ENCODE peak calls at places on chromosomes 13 and 19, in six cellular contexts. B is GM12878, G is H1, N is HepG2, J is K562, K is GM12891. M is an unnamed sample.

GRCh38 chr19:13621413-13621812 is 115.1 kb upstream of the CACNA1A start:
- DNase-seq in B (no peak), G (no peak), N (no peak), J (peak; percentile 28), K (no peak), M (no peak)

GRCh38 chr19:7515091-7515470 is 822 bp upstream of the ZNF358 start:
- DNase-seq in B (no peak), G (no peak), N (no peak), J (no peak), K (no peak), M (no peak)

GRCh38 chr19:46211201-46211881 is 18.2 kb upstream of the IGFL1 start:
- DNase-seq in B (no peak), G (peak; percentile 55), N (no peak), J (no peak), K (no peak), M (no peak)

GRCh38 chr13:74064805-74065204 is 69.4 kb downstream of the KLF12 start:
- DNase-seq in B (no peak), G (no peak), N (no peak), J (no peak), K (no peak), M (no peak)

GRCh38 chr13:109840201-109840892 is 54.0 kb upstream of the IRS2 start:
- DNase-seq in B (no peak), G (no peak), N (no peak), J (no peak), K (no peak), M (no peak)

GRCh38 chr19:22144394-22144793 is 52.4 kb downstream of the ZNF676 start:
- DNase-seq in B (no peak), G (peak; percentile 41), N (no peak), J (peak; percentile 13), K (no peak), M (no peak)

GRCh38 chr13:45949161-45949560 is 97.6 kb upstream of the SIAH3 start:
- DNase-seq in B (no peak), G (no peak), N (no peak), J (no peak), K (no peak), M (no peak)

GRCh38 chr19:57056972-57057371 is 62.8 kb upstream of the USP29 start:
- DNase-seq in B (no peak), G (no peak), N (no peak), J (no peak), K (no peak), M (no peak)

GRCh38 chr19:48458016-48458415 is 2.6 kb downstream of the KCNJ14 start:
- DNase-seq in B (no peak), G (no peak), N (no peak), J (no peak), K (no peak), M (no peak)

GRCh38 chr13:45120967-45121366 is 657 bp downstream of the GTF2F2 start:
- DNase-seq in B (no peak), G (no peak), N (no peak), J (no peak), K (no peak), M (no peak)

GRCh38 chr19:1113986-1114483 is 10.2 kb downstream of the GPX4 start:
- DNase-seq in B (no peak), G (no peak), N (no peak), J (no peak), K (no peak), M (no peak)

GRCh38 chr19:43777163-43777700 is 3.5 kb downstream of the KCNN4 start:
- DNase-seq in B (no peak), G (no peak), N (no peak), J (peak; percentile 79), K (no peak), M (no peak)

GRCh38 chr19:54481326-54481930 is 8.3 kb upstream of the CDC42EP5 start:
- DNase-seq in B (no peak), G (peak; percentile 82), N (peak; percentile 49), J (peak; percentile 49), K (no peak), M (no peak)

GRCh38 chr13:26991508-26992181 is 180.0 kb downstream of the USP12 start:
- DNase-seq in B (no peak), G (no peak), N (peak; percentile 97), J (no peak), K (no peak), M (no peak)

GRCh38 chr19:38913958-38914357 is 2.0 kb upstream of the CCER2 start:
- DNase-seq in B (no peak), G (no peak), N (no peak), J (no peak), K (no peak), M (no peak)

GRCh38 chr19:54670576-54671347 is 8.0 kb downstream of the LILRB4 start:
- DNase-seq in B (no peak), G (no peak), N (no peak), J (no peak), K (no peak), M (no peak)

GRCh38 chr19:17243854-17244617 is 1.7 kb downstream of the NR2F6 start:
- DNase-seq in B (no peak), G (peak; percentile 71), N (peak; percentile 51), J (peak; percentile 65), K (no peak), M (no peak)

GRCh38 chr19:38386300-38386967 is 1.4 kb downstream of the GGN start:
- DNase-seq in B (no peak), G (no peak), N (no peak), J (no peak), K (no peak), M (no peak)

GRCh38 chr13:98880673-98881072 is 97.2 kb downstream of the DOCK9 start:
- DNase-seq in B (no peak), G (no peak), N (no peak), J (no peak), K (no peak), M (no peak)

GRCh38 chr13:90797335-90797734 is 550.2 kb upstream of the MIR17HG start:
- DNase-seq in B (no peak), G (no peak), N (no peak), J (no peak), K (no peak), M (no peak)

GRCh38 chr13:55761986-55762385 is 1378.7 kb upstream of the PRR20A start:
- DNase-seq in B (no peak), G (no peak), N (no peak), J (no peak), K (no peak), M (no peak)
- TF ChIP-seq TAF1 in B (no peak), G (no peak), N (no peak), J (no peak), K (no peak), M (no peak)

DNA sequence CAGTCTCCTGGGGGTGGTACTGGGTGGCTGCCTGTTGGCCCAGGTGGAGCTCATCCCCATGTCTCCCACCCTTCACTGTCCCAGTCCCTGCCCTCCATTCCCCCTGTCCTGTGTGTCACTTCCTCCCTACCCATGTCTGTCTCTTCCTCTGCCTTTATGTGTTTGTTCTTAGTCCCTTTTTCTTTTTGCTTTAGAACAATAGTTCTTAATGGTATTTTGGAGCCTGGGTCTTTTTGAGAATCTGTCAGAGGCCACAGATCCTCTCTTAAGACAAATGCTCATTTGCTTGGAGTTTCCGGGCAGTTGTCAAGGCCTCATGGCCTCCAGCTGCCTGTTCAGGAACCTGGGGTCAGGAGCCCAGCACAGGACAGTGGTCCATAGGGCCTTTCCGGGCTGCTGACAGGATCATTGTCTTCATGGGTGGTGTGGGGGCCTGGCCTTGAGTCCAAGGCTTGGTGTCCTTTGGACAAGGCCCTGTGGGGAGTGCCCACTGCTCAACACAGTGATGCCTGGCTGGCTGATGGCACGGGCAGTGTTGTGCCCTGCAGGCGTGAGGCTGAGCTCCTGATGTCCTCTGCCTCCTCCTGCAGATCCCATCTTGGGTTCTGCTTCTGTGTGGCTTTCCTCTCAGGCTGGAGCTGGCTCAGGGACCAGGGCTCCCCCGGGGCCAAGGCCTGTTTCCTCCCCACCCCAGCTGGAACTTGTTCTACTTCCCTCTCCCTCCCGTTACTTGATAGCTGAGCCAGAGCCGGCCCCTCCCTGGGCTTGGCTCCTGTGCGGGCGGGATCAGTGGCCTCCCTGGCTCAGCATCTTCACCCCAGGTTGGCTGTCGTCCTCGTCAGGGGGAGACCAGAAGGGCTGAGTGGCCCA is 3.5 kb downstream of the EGLN2 start:
- DNase-seq in B (no peak), G (no peak), N (no peak), J (peak; percentile 44), K (no peak), M (no peak)
- TF ChIP-seq POLR2AphosphoS5 in B (no peak), G (peak; percentile 3), N (no peak), J (no peak), K (peak; percentile 26), M (no peak)

GRCh38 chr19:35755550-35756371 is 1.1 kb downstream of the HSPB6 start:
- DNase-seq in B (no peak), G (no peak), N (no peak), J (no peak), K (no peak), M (no peak)
- TF ChIP-seq POLR2A in B (no peak), G (no peak), N (no peak), J (no peak), K (no peak), M (no peak)

GRCh38 chr13:75507027-75508001 is 25.3 kb upstream of the TBC1D4 start:
- DNase-seq in B (no peak), G (no peak), N (no peak), J (no peak), K (no peak), M (no peak)
- TF ChIP-seq TAF1 in B (no peak), G (no peak), N (no peak), J (no peak), K (no peak), M (no peak)

GRCh38 chr13:95221991-95222732 is 79.1 kb downstream of the ABCC4 start:
- DNase-seq in B (no peak), G (peak; percentile 40), N (no peak), J (no peak), K (no peak), M (no peak)
- TF ChIP-seq POLR2AphosphoS5 in B (no peak), G (no peak), N (no peak), J (no peak), K (no peak), M (no peak)

GRCh38 chr13:112509190-112509589 is 78.8 kb downstream of the TUBGCP3 start:
- DNase-seq in B (no peak), G (no peak), N (no peak), J (no peak), K (no peak), M (no peak)
- TF ChIP-seq POLR2A in B (no peak), G (no peak), N (no peak), J (no peak), K (no peak), M (no peak)

GRCh38 chr19:51359294-51359693 is 6.9 kb downstream of the ETFB start:
- DNase-seq in B (no peak), G (no peak), N (no peak), J (no peak), K (no peak), M (no peak)
- TF ChIP-seq TAF1 in B (no peak), G (no peak), N (no peak), J (no peak), K (no peak), M (no peak)

GRCh38 chr13:106349080-106349841 is 186.2 kb downstream of the EFNB2 start:
- DNase-seq in B (no peak), G (peak; percentile 57), N (no peak), J (no peak), K (no peak), M (no peak)
- TF ChIP-seq POLR2AphosphoS5 in B (no peak), G (no peak), N (no peak), J (no peak), K (no peak), M (no peak)